ENCODE peak calls at places on chromosomes 1 and 21, in five cellular contexts. J, H, C, S and W are unnamed samples.

GRCh38 chr1:43056981-43057391 is 98.3 kb upstream of the SLC2A1 start:
- DNase-seq in J (no peak), H (no peak), C (peak; percentile 33), S (no peak), W (no peak)

GRCh38 chr21:37006521-37007291 is at the start of gene RIPPLY3:
- DNase-seq in J (peak; percentile 8), H (no peak), C (no peak), S (no peak), W (no peak)

GRCh38 chr1:117067528-117068370 is 7.6 kb downstream of the TTF2 start:
- DNase-seq in J (peak; percentile 43), H (no peak), C (peak; percentile 66), S (peak; percentile 31), W (no peak)

GRCh38 chr1:48676376-48676775 is 100.3 kb downstream of the BEND5 start:
- DNase-seq in J (no peak), H (no peak), C (no peak), S (no peak), W (no peak)

GRCh38 chr1:229199261-229199850 is 71.6 kb upstream of the RAB4A start:
- DNase-seq in J (no peak), H (no peak), C (no peak), S (no peak), W (peak; percentile 59)

GRCh38 chr1:50266509-50266908 is 156.7 kb downstream of the DMRTA2 start:
- DNase-seq in J (no peak), H (no peak), C (no peak), S (peak; percentile 18), W (no peak)

GRCh38 chr1:181173761-181174371 is 85.4 kb downstream of the IER5 start:
- DNase-seq in J (no peak), H (peak; percentile 27), C (no peak), S (no peak), W (no peak)

GRCh38 chr21:28791595-28792282 is 200.9 kb downstream of the LTN1 start:
- DNase-seq in J (no peak), H (no peak), C (no peak), S (no peak), W (no peak)

GRCh38 chr1:185017966-185018365 is 27.4 kb upstream of the RNF2 start:
- DNase-seq in J (no peak), H (no peak), C (no peak), S (no peak), W (no peak)

GRCh38 chr1:221309711-221310110 is 430.5 kb downstream of the HLX start:
- DNase-seq in J (no peak), H (no peak), C (no peak), S (no peak), W (no peak)

GRCh38 chr21:44969965-44970755 is 30.3 kb downstream of the SLX9 start:
- DNase-seq in J (peak; percentile 17), H (no peak), C (no peak), S (no peak), W (peak; percentile 53)
- H3K4me3 ChIP-seq in J (no peak overlapping the region), H (no peak overlapping the region), C (no peak overlapping the region), S (no peak overlapping the region), W (no peak overlapping the region)

DNA sequence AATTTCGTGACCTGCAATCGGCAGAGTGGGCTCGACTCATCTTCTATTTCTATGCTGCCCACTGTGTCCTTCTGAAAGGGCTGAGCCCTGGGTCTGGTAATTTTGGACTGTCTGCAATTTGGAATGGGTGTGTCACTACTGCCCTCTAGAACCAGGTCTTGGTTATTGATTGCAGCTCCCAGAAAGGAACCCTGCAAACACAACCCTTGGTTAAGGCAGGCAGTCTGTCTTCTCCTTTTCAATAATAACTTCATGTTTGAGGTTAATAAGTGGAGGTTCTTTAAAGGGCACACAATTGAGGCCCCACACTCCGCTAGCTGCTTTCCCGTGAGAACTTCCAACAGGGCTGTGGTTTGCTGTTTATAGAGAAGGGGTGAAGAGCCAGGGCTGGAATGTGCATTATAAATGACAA is 79.9 kb upstream of the LYST start:
- DNase-seq in J (no peak), H (no peak), C (no peak), S (no peak), W (no peak)
- TF ChIP-seq CTCF in J (peak; percentile 40), H (peak; percentile 36), C (peak; percentile 27), S (peak; percentile 8), W (no peak)

GRCh38 chr21:26307640-26308039 is 137.1 kb upstream of the APP start:
- DNase-seq in J (no peak), H (no peak), C (no peak), S (no peak), W (no peak)
- H3K4me3 ChIP-seq in J (no peak overlapping the region), H (no peak overlapping the region), C (no peak overlapping the region), S (no peak overlapping the region), W (no peak overlapping the region)

GRCh38 chr1:163169553-163169952 is 33.2 kb downstream of the RGS5 start:
- DNase-seq in J (no peak), H (no peak), C (no peak), S (no peak), W (no peak)

GRCh38 chr1:163172596-163172995 is 30.1 kb downstream of the RGS5 start:
- DNase-seq in J (no peak), H (no peak), C (no peak), S (no peak), W (no peak)

GRCh38 chr1:163171826-163172225 is 30.9 kb downstream of the RGS5 start:
- DNase-seq in J (no peak), H (no peak), C (no peak), S (no peak), W (no peak)

GRCh38 chr1:163170331-163170730 is 32.4 kb downstream of the RGS5 start:
- DNase-seq in J (no peak), H (no peak), C (no peak), S (no peak), W (no peak)

DNA sequence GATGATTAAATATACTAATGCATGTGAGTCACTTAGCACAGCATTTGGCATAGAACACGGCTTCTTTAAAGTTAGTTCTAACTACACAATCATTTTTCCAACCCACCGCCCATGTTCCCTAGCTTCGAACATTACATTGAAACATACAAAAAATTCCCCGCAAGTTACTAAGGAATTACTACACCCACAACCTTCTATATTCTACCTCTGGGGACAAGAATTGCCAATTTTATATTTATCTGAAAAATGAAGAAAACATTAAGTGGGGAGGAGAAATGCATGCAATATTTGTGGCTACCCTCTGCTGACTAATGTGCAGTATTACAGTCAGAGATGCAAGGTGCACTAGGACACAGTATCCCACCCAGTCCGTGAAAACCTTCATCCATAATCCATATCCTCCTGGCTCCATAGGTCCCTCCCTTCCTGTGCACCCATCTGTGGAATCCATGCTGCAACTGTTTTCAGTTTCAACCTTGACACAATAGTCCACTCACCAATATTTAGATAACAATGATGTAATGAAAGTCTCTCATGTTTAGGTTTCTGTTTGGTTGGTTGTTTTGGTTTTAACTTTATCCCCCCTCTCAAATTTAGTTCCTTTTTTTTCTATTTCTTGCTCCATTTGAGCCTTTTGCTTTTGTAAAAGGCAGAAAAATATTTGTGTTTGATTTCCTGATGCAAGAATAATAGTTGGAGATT is 31.6 kb downstream of the RGS5 start:
- DNase-seq in J (no peak), H (no peak), C (no peak), S (no peak), W (no peak)
- TF ChIP-seq CTCF in J (no peak), H (peak; percentile 50), C (no peak), S (peak; percentile 18), W (no peak)